ENCODE peak calls at places on chromosomes 5 and 9, in nine cellular contexts. D is fibroblast of mammary gland; G is PC-3; K is psoas muscle; X is A549; O is dorsolateral prefrontal cortex; I is AG04450; B is endodermal cell; F is CD8-positive, alpha-beta T cell. T is an unnamed sample.

GRCh38 chr5:118857700-118858099 is 130.6 kb downstream of the DTWD2 start:
- DNase-seq in F (no peak), I (no peak), O (no peak), X (no peak), K (no peak), B (no peak), G (peak), D (peak), T (no peak)

GRCh38 chr9:133758228-133758627 is 20.1 kb upstream of the SARDH start:
- DNase-seq in X (no peak), B (no peak), D (no peak), F (no peak), K (no peak), G (no peak), I (no peak), O (no peak), T (no peak)

GRCh38 chr5:35487255-35488035 is 130.2 kb upstream of the SPEF2 start:
- DNase-seq in G (no peak), K (no peak), F (no peak), B (no peak), O (no peak), I (no peak), D (no peak), X (no peak), T (no peak)

GRCh38 chr9:130689937-130690700 is 3.5 kb upstream of the EXOSC2 start:
- DNase-seq in X (peak), G (peak), K (no peak), D (peak), O (peak), F (no peak), I (peak), B (peak), T (peak)

GRCh38 chr5:72324186-72324825 is 4.1 kb downstream of the PTCD2 start:
- DNase-seq in G (peak), X (peak), O (no peak), I (no peak), F (no peak), B (no peak), K (no peak), D (peak), T (no peak)

GRCh38 chr5:14292766-14293165 is 149.6 kb downstream of the TRIO start:
- DNase-seq in X (no peak), I (no peak), F (no peak), K (no peak), D (no peak), O (no peak), B (no peak), G (no peak), T (no peak)

GRCh38 chr9:23822331-23823169 is 3.5 kb downstream of the ELAVL2 start:
- DNase-seq in K (no peak), D (no peak), X (no peak), F (no peak), I (no peak), B (peak), O (no peak), G (no peak), T (no peak)

GRCh38 chr9:16885896-16886295 is 15.4 kb upstream of the BNC2 start:
- DNase-seq in I (no peak), F (no peak), O (no peak), G (no peak), X (no peak), K (no peak), B (no peak), D (no peak), T (no peak)

GRCh38 chr5:91283899-91284298 is 99.2 kb downstream of the ARRDC3 start:
- DNase-seq in O (no peak), F (no peak), X (peak), B (no peak), I (no peak), D (peak), K (no peak), G (peak), T (peak)

GRCh38 chr5:139248826-139249453 is 44.6 kb upstream of the MATR3 start:
- DNase-seq in I (no peak), G (no peak), F (no peak), B (no peak), O (no peak), D (no peak), X (no peak), K (no peak), T (no peak)

GRCh38 chr5:166370928-166371690 is 1920.3 kb upstream of the WWC1 start:
- DNase-seq in O (no peak), D (peak), I (no peak), F (no peak), G (peak), K (no peak), X (no peak), B (no peak), T (no peak)

GRCh38 chr9:137278061-137278912 is 761 bp downstream of the TOR4A start:
- DNase-seq in I (no peak), K (no peak), D (no peak), G (no peak), X (no peak), F (no peak), B (peak), O (no peak), T (no peak)
- H3K4me3 ChIP-seq in I (peak), K (peak), D (peak), G (peak), X (peak), F (peak), B (peak), O (peak), T (peak)

GRCh38 chr5:86986837-86987236 is 280.8 kb upstream of the RASA1 start:
- DNase-seq in K (no peak), F (no peak), O (no peak), G (peak), I (no peak), B (no peak), X (no peak), D (no peak), T (no peak)
- TF ChIP-seq CTCF in K (no peak), F (peak), O (no peak), G (peak), I (no peak), B (no peak), X (peak), D (no peak), T (peak)

GRCh38 chr5:56359429-56359781 is 126.3 kb upstream of the ANKRD55 start:
- DNase-seq in K (no peak), D (no peak), X (no peak), I (no peak), O (no peak), G (no peak), B (no peak), F (no peak), T (no peak)

GRCh38 chr5:56358703-56359428 is 125.7 kb upstream of the ANKRD55 start:
- DNase-seq in X (peak), I (no peak), F (no peak), O (no peak), K (no peak), G (peak), B (no peak), D (peak), T (peak)

GRCh38 chr5:56357426-56357825 is 124.3 kb upstream of the ANKRD55 start:
- DNase-seq in K (no peak), D (no peak), B (no peak), I (no peak), O (no peak), X (no peak), F (no peak), G (no peak), T (no peak)

GRCh38 chr5:56356876-56357160 is 123.7 kb upstream of the ANKRD55 start:
- DNase-seq in O (no peak), B (no peak), X (no peak), F (no peak), I (no peak), G (no peak), D (no peak), K (no peak), T (no peak)

GRCh38 chr5:56358046-56358445 is 124.9 kb upstream of the ANKRD55 start:
- DNase-seq in D (no peak), I (no peak), B (no peak), X (no peak), K (no peak), G (no peak), O (no peak), F (no peak), T (no peak)
- H3K4me3 ChIP-seq in D (no peak), I (no peak), B (no peak), X (no peak), K (no peak), G (no peak), O (no peak), F (no peak), T (no peak)

DNA sequence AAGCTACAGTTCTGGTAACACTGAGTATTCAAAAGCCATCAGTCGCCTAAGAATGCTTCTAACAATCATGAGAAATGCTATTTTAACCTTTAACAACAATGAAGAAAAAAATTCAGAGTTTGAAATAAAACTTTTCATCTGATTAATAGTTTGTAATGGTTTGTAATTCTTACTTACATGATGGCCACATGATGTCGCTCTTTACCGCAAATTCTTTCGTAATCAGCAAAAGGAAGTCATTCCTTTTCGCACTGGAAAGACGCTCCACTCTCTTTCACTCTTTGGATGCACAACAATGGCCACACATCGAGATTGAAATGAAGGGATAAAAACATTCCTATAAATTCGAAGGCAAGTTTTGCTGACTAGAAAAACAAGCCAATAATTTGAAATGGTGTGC is at the start of gene PCDHA7:
- DNase-seq in O (no peak), K (no peak), I (no peak), X (peak), G (no peak), B (no peak), D (peak), F (no peak), T (no peak)
- TF ChIP-seq CTCF in O (peak), K (no peak), I (no peak), X (peak), G (no peak), B (peak), D (peak), F (no peak), T (peak)

T was measured in epithelial cell of proximal tubule.